ENCODE peak calls at places on chromosomes 3 and 15, in ten cellular contexts. One of them, this sample, is unnamed.

GRCh38 chr3:39249453-39250115 is 30.3 kb downstream of the CX3CR1 start:
- DNase-seq in A549: no peak
- DNase-seq in vagina: no peak
- DNase-seq in WERI-Rb-1: no peak
- DNase-seq in WTC11: no peak
- DNase-seq in fibroblast of pulmonary artery: no peak
- DNase-seq in stomach: no peak
- DNase-seq in activated CD8-positive, alpha-beta T cell treated with anti-CD3 and anti-CD28 coated beads for 36 hours: no peak
- DNase-seq in fibroblast of the aortic adventitia: peak
- DNase-seq in AG10803: peak
- DNase-seq in this sample: peak

GRCh38 chr15:37940886-37941285 is 6.4 kb downstream of the TMCO5A start:
- DNase-seq in WTC11: no peak
- DNase-seq in activated CD8-positive, alpha-beta T cell treated with anti-CD3 and anti-CD28 coated beads for 36 hours: no peak
- DNase-seq in vagina: no peak
- DNase-seq in fibroblast of pulmonary artery: no peak
- DNase-seq in WERI-Rb-1: no peak
- DNase-seq in AG10803: no peak
- DNase-seq in fibroblast of the aortic adventitia: no peak
- DNase-seq in A549: no peak
- DNase-seq in stomach: no peak
- DNase-seq in this sample: no peak

GRCh38 chr3:27639271-27639670 is 82.9 kb downstream of the EOMES start:
- DNase-seq in WERI-Rb-1: no peak
- DNase-seq in A549: no peak
- DNase-seq in vagina: no peak
- DNase-seq in WTC11: no peak
- DNase-seq in fibroblast of the aortic adventitia: no peak
- DNase-seq in AG10803: no peak
- DNase-seq in stomach: no peak
- DNase-seq in activated CD8-positive, alpha-beta T cell treated with anti-CD3 and anti-CD28 coated beads for 36 hours: no peak
- DNase-seq in fibroblast of pulmonary artery: no peak
- DNase-seq in this sample: no peak

GRCh38 chr3:100449214-100449613 is 43.2 kb upstream of the TMEM45A start:
- DNase-seq in fibroblast of the aortic adventitia: no peak
- DNase-seq in A549: no peak
- DNase-seq in AG10803: no peak
- DNase-seq in activated CD8-positive, alpha-beta T cell treated with anti-CD3 and anti-CD28 coated beads for 36 hours: no peak
- DNase-seq in WTC11: no peak
- DNase-seq in fibroblast of pulmonary artery: no peak
- DNase-seq in WERI-Rb-1: no peak
- DNase-seq in vagina: no peak
- DNase-seq in stomach: no peak
- DNase-seq in this sample: no peak

GRCh38 chr3:40237892-40238571 is 71.5 kb upstream of the EIF1B start:
- DNase-seq in stomach: no peak
- DNase-seq in AG10803: peak
- DNase-seq in vagina: peak
- DNase-seq in A549: peak
- DNase-seq in activated CD8-positive, alpha-beta T cell treated with anti-CD3 and anti-CD28 coated beads for 36 hours: no peak
- DNase-seq in WTC11: peak
- DNase-seq in fibroblast of the aortic adventitia: peak
- DNase-seq in fibroblast of pulmonary artery: peak
- DNase-seq in WERI-Rb-1: peak
- DNase-seq in this sample: peak

GRCh38 chr3:72655151-72655551 is 193.1 kb downstream of the SHQ1 start:
- DNase-seq in AG10803: no peak
- DNase-seq in fibroblast of the aortic adventitia: peak
- DNase-seq in vagina: no peak
- DNase-seq in WERI-Rb-1: no peak
- DNase-seq in WTC11: peak
- DNase-seq in A549: no peak
- DNase-seq in stomach: no peak
- DNase-seq in fibroblast of pulmonary artery: peak
- DNase-seq in activated CD8-positive, alpha-beta T cell treated with anti-CD3 and anti-CD28 coated beads for 36 hours: no peak
- DNase-seq in this sample: no peak

GRCh38 chr3:132315851-132316250 is 1.4 kb upstream of the ACP3 start:
- DNase-seq in stomach: no peak
- DNase-seq in WTC11: no peak
- DNase-seq in A549: no peak
- DNase-seq in vagina: no peak
- DNase-seq in fibroblast of pulmonary artery: peak
- DNase-seq in WERI-Rb-1: no peak
- DNase-seq in activated CD8-positive, alpha-beta T cell treated with anti-CD3 and anti-CD28 coated beads for 36 hours: no peak
- DNase-seq in AG10803: no peak
- DNase-seq in fibroblast of the aortic adventitia: peak
- DNase-seq in this sample: peak

GRCh38 chr3:138914870-138915502 is 32.0 kb downstream of the FOXL2 start:
- DNase-seq in A549: peak
- DNase-seq in AG10803: no peak
- DNase-seq in WERI-Rb-1: no peak
- DNase-seq in vagina: no peak
- DNase-seq in fibroblast of the aortic adventitia: peak
- DNase-seq in activated CD8-positive, alpha-beta T cell treated with anti-CD3 and anti-CD28 coated beads for 36 hours: no peak
- DNase-seq in WTC11: no peak
- DNase-seq in fibroblast of pulmonary artery: peak
- DNase-seq in stomach: no peak
- DNase-seq in this sample: peak

GRCh38 chr3:156488771-156489170 is 66.1 kb downstream of the SSR3 start:
- DNase-seq in fibroblast of pulmonary artery: peak
- DNase-seq in activated CD8-positive, alpha-beta T cell treated with anti-CD3 and anti-CD28 coated beads for 36 hours: no peak
- DNase-seq in AG10803: peak
- DNase-seq in vagina: no peak
- DNase-seq in fibroblast of the aortic adventitia: peak
- DNase-seq in A549: no peak
- DNase-seq in WERI-Rb-1: no peak
- DNase-seq in WTC11: no peak
- DNase-seq in stomach: no peak
- DNase-seq in this sample: no peak

GRCh38 chr3:31862861-31863260 is 118.2 kb downstream of the OSBPL10 start:
- DNase-seq in A549: no peak
- DNase-seq in fibroblast of the aortic adventitia: peak
- DNase-seq in vagina: no peak
- DNase-seq in WTC11: no peak
- DNase-seq in WERI-Rb-1: no peak
- DNase-seq in AG10803: no peak
- DNase-seq in activated CD8-positive, alpha-beta T cell treated with anti-CD3 and anti-CD28 coated beads for 36 hours: no peak
- DNase-seq in fibroblast of pulmonary artery: peak
- DNase-seq in stomach: no peak
- DNase-seq in this sample: no peak

GRCh38 chr3:128293930-128294329 is 140.6 kb downstream of the EEFSEC start:
- DNase-seq in vagina: no peak
- DNase-seq in WERI-Rb-1: no peak
- DNase-seq in fibroblast of the aortic adventitia: no peak
- DNase-seq in stomach: no peak
- DNase-seq in AG10803: no peak
- DNase-seq in A549: no peak
- DNase-seq in WTC11: no peak
- DNase-seq in fibroblast of pulmonary artery: no peak
- DNase-seq in activated CD8-positive, alpha-beta T cell treated with anti-CD3 and anti-CD28 coated beads for 36 hours: no peak
- DNase-seq in this sample: no peak

GRCh38 chr15:47333758-47334157 is 383.5 kb upstream of the SEMA6D start:
- DNase-seq in fibroblast of the aortic adventitia: no peak
- DNase-seq in WTC11: no peak
- DNase-seq in activated CD8-positive, alpha-beta T cell treated with anti-CD3 and anti-CD28 coated beads for 36 hours: no peak
- DNase-seq in WERI-Rb-1: no peak
- DNase-seq in vagina: no peak
- DNase-seq in AG10803: no peak
- DNase-seq in fibroblast of pulmonary artery: no peak
- DNase-seq in A549: no peak
- DNase-seq in stomach: no peak
- DNase-seq in this sample: no peak

DNA sequence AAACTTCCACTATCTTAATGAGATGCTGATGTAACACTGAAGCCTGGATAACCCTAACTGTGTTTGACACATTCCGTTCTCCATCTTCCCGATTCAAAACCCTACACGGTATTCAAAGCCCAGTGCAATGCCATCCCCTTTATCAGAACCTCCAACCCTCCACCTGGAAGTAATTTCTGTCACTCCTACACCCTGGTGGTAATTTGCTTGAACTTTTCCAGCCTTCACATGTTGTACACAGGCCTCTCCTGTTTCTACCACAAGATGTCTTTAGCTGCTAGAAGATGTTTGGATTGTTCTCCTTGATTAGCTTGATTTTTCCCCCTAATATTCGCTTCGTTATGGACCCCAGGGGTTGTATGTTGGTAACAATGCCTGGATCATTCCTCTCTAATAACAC is 208.9 kb downstream of the CHST2 start:
- DNase-seq in stomach: no peak
- DNase-seq in vagina: no peak
- DNase-seq in AG10803: no peak
- DNase-seq in WERI-Rb-1: no peak
- DNase-seq in fibroblast of the aortic adventitia: no peak
- DNase-seq in fibroblast of pulmonary artery: no peak
- DNase-seq in A549: no peak
- DNase-seq in activated CD8-positive, alpha-beta T cell treated with anti-CD3 and anti-CD28 coated beads for 36 hours: no peak
- DNase-seq in WTC11: no peak
- DNase-seq in this sample: no peak
- TF ChIP-seq CTCF in stomach: no peak
- TF ChIP-seq CTCF in vagina: no peak
- TF ChIP-seq CTCF in AG10803: no peak
- TF ChIP-seq CTCF in WERI-Rb-1: peak
- TF ChIP-seq CTCF in fibroblast of the aortic adventitia: no peak
- TF ChIP-seq CTCF in fibroblast of pulmonary artery: peak
- TF ChIP-seq CTCF in A549: no peak
- TF ChIP-seq CTCF in activated CD8-positive, alpha-beta T cell treated with anti-CD3 and anti-CD28 coated beads for 36 hours: no peak
- TF ChIP-seq CTCF in WTC11: no peak
- TF ChIP-seq CTCF in this sample: peak

DNA sequence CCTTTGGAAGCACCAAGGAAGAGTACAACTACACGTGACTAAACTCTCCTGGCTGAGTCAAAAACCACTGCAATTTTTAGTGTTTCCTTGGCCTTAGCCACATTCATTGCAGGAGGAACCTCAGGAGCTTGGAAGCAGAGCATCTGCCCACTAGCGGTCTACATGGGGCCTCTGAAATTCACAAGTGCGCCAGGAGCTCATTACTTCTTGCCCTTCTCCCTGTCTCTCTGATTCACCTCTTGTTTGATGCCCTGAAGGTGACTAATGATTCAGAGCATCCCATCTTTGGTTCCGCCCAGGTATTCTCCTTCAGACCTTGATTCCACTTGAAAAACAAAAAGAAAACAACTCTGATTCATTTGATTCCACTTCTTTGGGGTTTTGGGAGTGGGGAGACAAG is 201.1 kb upstream of the LPP start:
- DNase-seq in vagina: no peak
- DNase-seq in stomach: no peak
- DNase-seq in activated CD8-positive, alpha-beta T cell treated with anti-CD3 and anti-CD28 coated beads for 36 hours: no peak
- DNase-seq in AG10803: peak
- DNase-seq in fibroblast of pulmonary artery: no peak
- DNase-seq in fibroblast of the aortic adventitia: no peak
- DNase-seq in A549: no peak
- DNase-seq in WTC11: no peak
- DNase-seq in WERI-Rb-1: no peak
- DNase-seq in this sample: no peak
- TF ChIP-seq CTCF in vagina: no peak
- TF ChIP-seq CTCF in stomach: no peak
- TF ChIP-seq CTCF in activated CD8-positive, alpha-beta T cell treated with anti-CD3 and anti-CD28 coated beads for 36 hours: no peak
- TF ChIP-seq CTCF in AG10803: no peak
- TF ChIP-seq CTCF in fibroblast of pulmonary artery: no peak
- TF ChIP-seq CTCF in fibroblast of the aortic adventitia: no peak
- TF ChIP-seq CTCF in A549: no peak
- TF ChIP-seq CTCF in WTC11: no peak
- TF ChIP-seq CTCF in WERI-Rb-1: no peak
- TF ChIP-seq CTCF in this sample: no peak

DNA sequence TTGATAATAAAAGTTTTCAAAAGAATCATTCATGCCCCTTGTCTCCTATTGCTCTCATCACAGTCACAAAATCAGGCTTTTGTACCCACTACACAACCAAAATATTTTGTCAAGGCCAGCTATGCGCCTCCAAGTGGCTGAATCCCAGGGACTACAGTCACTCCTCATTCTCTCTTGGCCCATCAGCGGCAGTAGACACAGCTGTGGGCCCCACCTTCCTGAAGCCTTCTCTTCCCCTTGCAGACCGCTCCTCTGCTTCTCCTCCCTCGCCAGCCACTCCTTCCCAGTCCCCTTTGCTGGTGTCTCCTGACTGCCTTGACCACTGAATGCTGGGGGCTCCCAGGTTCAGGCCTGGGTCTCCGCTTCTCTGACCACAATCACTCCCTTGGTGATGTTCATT is 52.1 kb downstream of the LSM3 start:
- DNase-seq in A549: no peak
- DNase-seq in activated CD8-positive, alpha-beta T cell treated with anti-CD3 and anti-CD28 coated beads for 36 hours: no peak
- DNase-seq in fibroblast of the aortic adventitia: no peak
- DNase-seq in WERI-Rb-1: no peak
- DNase-seq in stomach: no peak
- DNase-seq in fibroblast of pulmonary artery: no peak
- DNase-seq in AG10803: no peak
- DNase-seq in vagina: peak
- DNase-seq in WTC11: no peak
- DNase-seq in this sample: no peak
- TF ChIP-seq CTCF in A549: no peak
- TF ChIP-seq CTCF in activated CD8-positive, alpha-beta T cell treated with anti-CD3 and anti-CD28 coated beads for 36 hours: no peak
- TF ChIP-seq CTCF in fibroblast of the aortic adventitia: no peak
- TF ChIP-seq CTCF in WERI-Rb-1: no peak
- TF ChIP-seq CTCF in stomach: no peak
- TF ChIP-seq CTCF in fibroblast of pulmonary artery: no peak
- TF ChIP-seq CTCF in AG10803: no peak
- TF ChIP-seq CTCF in vagina: no peak
- TF ChIP-seq CTCF in WTC11: no peak
- TF ChIP-seq CTCF in this sample: no peak

GRCh38 chr15:33766329-33766728 is 202.0 kb upstream of the CHRM5 start:
- DNase-seq in A549: no peak
- DNase-seq in stomach: no peak
- DNase-seq in fibroblast of pulmonary artery: peak
- DNase-seq in fibroblast of the aortic adventitia: peak
- DNase-seq in WERI-Rb-1: no peak
- DNase-seq in WTC11: no peak
- DNase-seq in activated CD8-positive, alpha-beta T cell treated with anti-CD3 and anti-CD28 coated beads for 36 hours: no peak
- DNase-seq in AG10803: no peak
- DNase-seq in vagina: no peak
- DNase-seq in this sample: peak
- TF ChIP-seq CTCF in A549: peak
- TF ChIP-seq CTCF in stomach: no peak
- TF ChIP-seq CTCF in fibroblast of pulmonary artery: no peak
- TF ChIP-seq CTCF in fibroblast of the aortic adventitia: no peak
- TF ChIP-seq CTCF in WERI-Rb-1: no peak
- TF ChIP-seq CTCF in WTC11: no peak
- TF ChIP-seq CTCF in activated CD8-positive, alpha-beta T cell treated with anti-CD3 and anti-CD28 coated beads for 36 hours: no peak
- TF ChIP-seq CTCF in AG10803: peak
- TF ChIP-seq CTCF in vagina: no peak
- TF ChIP-seq CTCF in this sample: no peak

This sample was measured in MCF 10A.